ENCODE peak calls at places on chromosomes 7 and 10, in seven cellular contexts. U is GM10248, R is left colon, G is neuronal stem cell, A is HEK293T, Z is kidney tubule cell, J is MV-4-11. N is an unnamed sample.
A peak's percentile ranks its signal among the peaks of the same experiment; 100 is the strongest.

GRCh38 chr7:157496426-157497275 is 159.8 kb downstream of the DNAJB6 start:
- DNase-seq in J (no peak), G (no peak), Z (no peak), U (no peak), R (no peak), A (no peak), N (no peak)

GRCh38 chr7:99824091-99824490 is 3.7 kb upstream of the CYP3A43 start:
- DNase-seq in J (no peak), A (no peak), G (no peak), U (no peak), R (no peak), Z (no peak), N (no peak)

GRCh38 chr10:73931767-73932624 is 21.1 kb downstream of the PLAU start:
- DNase-seq in A (no peak), U (peak; percentile 75), G (no peak), Z (peak; percentile 97), R (no peak), J (no peak), N (no peak)

GRCh38 chr7:42735081-42735480 is 176.8 kb downstream of the C7orf25 start:
- DNase-seq in Z (no peak), J (no peak), G (no peak), A (no peak), U (no peak), R (no peak), N (no peak)

GRCh38 chr10:131017566-131018285 is 293.8 kb downstream of the TCERG1L start:
- DNase-seq in R (no peak), Z (no peak), J (no peak), A (no peak), G (no peak), U (no peak), N (no peak)

GRCh38 chr10:88616250-88616977 is 29.9 kb downstream of the LIPJ start:
- DNase-seq in G (no peak), A (no peak), U (no peak), R (no peak), J (no peak), Z (no peak), N (no peak)

GRCh38 chr7:88224596-88225275 is 4.9 kb upstream of the SRI start:
- DNase-seq in G (no peak), J (peak; percentile 86), R (no peak), U (no peak), Z (peak; percentile 72), A (no peak), N (no peak)

GRCh38 chr7:129502708-129503685 is 666 bp downstream of the SMKR1 start:
- DNase-seq in G (peak; percentile 43), J (no peak), U (peak; percentile 48), R (no peak), Z (no peak), A (no peak), N (no peak)

GRCh38 chr10:12782537-12782936 is 219.0 kb downstream of the CCDC3 start:
- DNase-seq in U (peak; percentile 53), J (peak; percentile 48), A (peak; percentile 76), Z (peak; percentile 46), G (peak; percentile 27), R (peak; percentile 35), N (no peak)